ENCODE peak calls at places on chromosomes 3 and 15, in eight cellular contexts. P, M, L, Z, G, O, D and N are unnamed samples.

GRCh38 chr15:78407889-78408640 is 30.0 kb upstream of the IREB2 start:
- DNase-seq in P (no peak), M (no peak), L (peak), Z (no peak), G (no peak), O (no peak), D (no peak), N (peak)

GRCh38 chr3:73498764-73499622 is 125.7 kb downstream of the PDZRN3 start:
- DNase-seq in P (no peak), M (no peak), L (peak), Z (no peak), G (no peak), O (no peak), D (no peak), N (no peak)

GRCh38 chr3:156606729-156607128 is 51.8 kb upstream of the SSR3 start:
- DNase-seq in P (no peak), M (no peak), L (no peak), Z (no peak), G (no peak), O (no peak), D (no peak), N (no peak)

GRCh38 chr3:36700537-36701248 is 63.7 kb downstream of the DCLK3 start:
- DNase-seq in P (peak), M (peak), L (peak), Z (peak), G (no peak), O (peak), D (peak), N (no peak)

GRCh38 chr3:139944256-139944910 is 9.4 kb downstream of the CLSTN2 start:
- DNase-seq in P (no peak), M (no peak), L (no peak), Z (no peak), G (no peak), O (no peak), D (no peak), N (no peak)

GRCh38 chr15:99100245-99101173 is 4.4 kb upstream of the SYNM start:
- DNase-seq in P (peak), M (no peak), L (peak), Z (peak), G (peak), O (no peak), D (peak), N (no peak)

GRCh38 chr3:16767006-16767405 is 117.7 kb upstream of the PLCL2 start:
- DNase-seq in P (no peak), M (no peak), L (no peak), Z (no peak), G (no peak), O (no peak), D (peak), N (no peak)

GRCh38 chr15:43939070-43939469 is 112.3 kb downstream of the WDR76 start:
- DNase-seq in P (no peak), M (peak), L (no peak), Z (no peak), G (no peak), O (no peak), D (no peak), N (no peak)

GRCh38 chr3:133301731-133302130 is 98.1 kb upstream of the BFSP2 start:
- DNase-seq in P (no peak), M (peak), L (no peak), Z (no peak), G (no peak), O (no peak), D (no peak), N (no peak)

GRCh38 chr15:66858423-66859207 is 156.6 kb downstream of the SMAD6 start:
- DNase-seq in P (no peak), M (no peak), L (no peak), Z (no peak), G (peak), O (no peak), D (peak), N (no peak)

GRCh38 chr15:27396997-27397396 is 426.0 kb downstream of the GABRG3 start:
- DNase-seq in P (no peak), M (no peak), L (no peak), Z (no peak), G (no peak), O (no peak), D (no peak), N (no peak)

GRCh38 chr3:64321747-64322146 is 96.5 kb upstream of the PRICKLE2 start:
- DNase-seq in P (no peak), M (no peak), L (peak), Z (no peak), G (no peak), O (no peak), D (peak), N (peak)

GRCh38 chr3:29552036-29552435 is 271.2 kb downstream of the RBMS3 start:
- DNase-seq in P (no peak), M (no peak), L (no peak), Z (no peak), G (no peak), O (no peak), D (no peak), N (no peak)

GRCh38 chr3:166471074-166471753 is 634.0 kb upstream of the BCHE start:
- DNase-seq in P (no peak), M (no peak), L (no peak), Z (no peak), G (no peak), O (no peak), D (no peak), N (no peak)

GRCh38 chr15:39890640-39891039 is 29.4 kb downstream of the GPR176 start:
- DNase-seq in P (no peak), M (no peak), L (no peak), Z (no peak), G (no peak), O (no peak), D (no peak), N (no peak)

GRCh38 chr15:85771781-85772445 is 22.8 kb downstream of the KLHL25 start:
- DNase-seq in P (peak), M (no peak), L (no peak), Z (peak), G (no peak), O (peak), D (no peak), N (no peak)

GRCh38 chr3:59320080-59320479 is 270.3 kb upstream of the CFAP20DC start:
- DNase-seq in P (no peak), M (no peak), L (no peak), Z (no peak), G (no peak), O (no peak), D (no peak), N (no peak)

GRCh38 chr3:27133062-27133461 is 236.1 kb downstream of the NEK10 start:
- DNase-seq in P (no peak), M (no peak), L (no peak), Z (no peak), G (no peak), O (no peak), D (no peak), N (no peak)
- H3K27ac ChIP-seq in P (no peak), M (no peak), L (no peak), Z (no peak), G (no peak), O (no peak), D (no peak), N (peak)

DNA sequence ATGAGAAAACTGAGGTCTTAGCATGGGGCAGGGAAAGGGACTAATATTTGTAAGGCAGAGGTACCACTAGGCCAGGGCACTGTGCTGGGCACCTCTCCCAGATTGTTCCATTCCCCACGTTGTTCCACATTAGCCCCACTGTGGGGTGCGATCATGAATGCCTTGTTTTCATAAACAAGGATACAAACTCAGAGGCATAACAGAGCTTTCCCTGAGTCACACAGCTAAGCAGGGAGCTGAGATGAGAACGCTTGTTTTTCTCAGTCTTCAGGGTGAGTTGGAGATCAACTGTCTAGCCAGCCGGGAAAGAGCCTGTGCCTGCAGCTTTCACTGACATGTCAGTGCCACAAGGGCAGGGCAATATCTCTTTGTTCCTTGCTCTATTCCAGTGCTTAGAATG is 47.9 kb upstream of the ITGA11 start:
- DNase-seq in P (no peak), M (no peak), L (no peak), Z (no peak), G (no peak), O (no peak), D (no peak), N (no peak)
- H3K27ac ChIP-seq in P (no peak), M (no peak), L (no peak), Z (peak), G (peak), O (peak), D (no peak), N (no peak)

GRCh38 chr3:187722206-187722612 is 19.9 kb upstream of the RTP2 start:
- DNase-seq in P (no peak), M (no peak), L (no peak), Z (no peak), G (no peak), O (no peak), D (peak), N (no peak)

GRCh38 chr3:187719628-187720336 is 17.4 kb upstream of the RTP2 start:
- DNase-seq in P (no peak), M (no peak), L (no peak), Z (no peak), G (no peak), O (no peak), D (no peak), N (no peak)

GRCh38 chr3:187718802-187719201 is 16.4 kb upstream of the RTP2 start:
- DNase-seq in P (no peak), M (no peak), L (no peak), Z (no peak), G (no peak), O (no peak), D (no peak), N (no peak)

GRCh38 chr3:187721055-187721454 is 18.7 kb upstream of the RTP2 start:
- DNase-seq in P (no peak), M (no peak), L (no peak), Z (no peak), G (no peak), O (no peak), D (no peak), N (no peak)

GRCh38 chr3:187720337-187720670 is 17.9 kb upstream of the RTP2 start:
- DNase-seq in P (no peak), M (no peak), L (no peak), Z (no peak), G (no peak), O (no peak), D (no peak), N (no peak)
- H3K27ac ChIP-seq in P (no peak), M (no peak), L (no peak), Z (no peak), G (no peak), O (peak), D (no peak), N (no peak)

DNA sequence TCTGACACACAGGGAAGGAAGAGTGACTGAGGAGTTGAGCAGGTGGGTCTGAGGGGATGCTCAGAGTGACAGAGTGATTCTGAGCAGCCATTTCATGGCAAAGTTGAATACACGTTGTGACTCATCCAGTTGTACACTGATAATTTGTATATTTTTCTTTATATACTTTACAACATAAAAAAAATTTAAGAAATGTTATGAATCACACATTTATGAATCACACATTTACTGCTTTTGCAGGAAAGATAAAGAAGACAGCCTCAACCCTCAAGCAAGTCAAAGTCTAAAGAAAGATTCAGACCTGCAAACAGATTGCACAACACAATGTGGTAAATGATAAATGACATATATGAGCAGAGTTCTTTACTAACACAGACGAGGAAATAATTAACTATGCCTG is 21.0 kb upstream of the CHMP2B start:
- DNase-seq in P (no peak), M (no peak), L (peak), Z (no peak), G (no peak), O (no peak), D (no peak), N (peak)
- H3K27ac ChIP-seq in P (no peak), M (no peak), L (no peak), Z (no peak), G (no peak), O (no peak), D (no peak), N (peak)

GRCh38 chr3:24128195-24129005 is 183.3 kb downstream of the NR1D2 start:
- DNase-seq in P (no peak), M (no peak), L (peak), Z (no peak), G (no peak), O (no peak), D (no peak), N (peak)
- H3K27ac ChIP-seq in P (no peak), M (no peak), L (no peak), Z (peak), G (peak), O (no peak), D (no peak), N (peak)

GRCh38 chr3:114363554-114364202 is 69.8 kb downstream of the TIGIT start:
- DNase-seq in P (no peak), M (no peak), L (peak), Z (no peak), G (no peak), O (no peak), D (no peak), N (peak)
- H3K27ac ChIP-seq in P (no peak), M (no peak), L (peak), Z (no peak), G (peak), O (no peak), D (no peak), N (peak)

GRCh38 chr3:40312661-40313226 is 3.2 kb downstream of the EIF1B start:
- DNase-seq in P (no peak), M (no peak), L (no peak), Z (no peak), G (no peak), O (no peak), D (no peak), N (no peak)

GRCh38 chr3:40309925-40310635 is 573 bp downstream of the EIF1B start:
- DNase-seq in P (peak), M (peak), L (peak), Z (peak), G (peak), O (peak), D (no peak), N (no peak)

GRCh38 chr3:40317061-40317676 is 7.7 kb downstream of the EIF1B start:
- DNase-seq in P (peak), M (peak), L (peak), Z (no peak), G (no peak), O (no peak), D (no peak), N (peak)

GRCh38 chr3:40310690-40311089 is 1.2 kb downstream of the EIF1B start:
- DNase-seq in P (no peak), M (no peak), L (no peak), Z (no peak), G (no peak), O (no peak), D (no peak), N (no peak)

DNA sequence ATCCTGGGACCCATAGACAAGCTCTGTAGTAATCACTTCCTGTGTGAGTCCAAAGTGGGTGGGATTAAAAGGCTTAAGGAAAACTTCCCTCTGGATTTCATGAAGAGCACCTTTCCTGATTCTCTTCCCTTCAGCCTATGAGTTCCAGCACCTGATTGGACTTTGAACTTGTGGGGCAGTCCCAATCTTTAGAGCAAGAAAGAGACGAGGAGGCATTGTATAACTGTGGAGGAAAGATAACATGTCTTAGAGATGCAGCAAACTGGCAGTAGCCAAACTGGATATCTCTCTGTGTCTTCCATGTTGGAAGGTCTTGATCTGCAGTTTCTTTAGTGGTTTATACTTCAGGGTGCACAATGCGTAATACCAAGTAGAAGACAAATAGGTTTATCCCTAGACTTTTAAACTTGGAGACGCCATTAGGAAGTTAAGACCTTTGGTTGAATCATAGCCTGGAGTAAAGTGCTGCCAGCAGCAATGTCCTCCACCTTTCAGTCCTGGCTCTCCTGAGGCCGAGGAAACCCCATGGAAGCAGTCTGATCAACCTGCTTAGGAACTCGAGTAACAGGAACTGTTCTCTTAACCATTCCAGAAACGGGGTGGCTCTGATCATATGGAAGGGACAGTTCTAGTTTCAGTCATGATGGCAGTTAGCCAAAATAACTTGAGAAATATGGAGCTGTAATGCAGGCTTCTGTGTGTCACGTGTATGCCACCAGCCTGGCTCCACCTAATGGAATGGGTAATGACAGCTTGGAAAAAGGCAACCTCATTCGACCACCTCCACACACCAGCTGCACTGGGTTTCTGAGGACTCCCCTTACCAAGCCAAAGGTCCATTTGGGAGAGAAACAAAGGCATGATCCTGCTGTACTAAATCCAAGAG is 4.7 kb downstream of the EIF1B start:
- DNase-seq in P (no peak), M (no peak), L (no peak), Z (no peak), G (no peak), O (no peak), D (no peak), N (no peak)
- H3K27ac ChIP-seq in P (no peak), M (no peak), L (no peak), Z (peak), G (peak), O (peak), D (no peak), N (no peak)

GRCh38 chr3:56758539-56758981 is 43.2 kb downstream of the ARHGEF3 start:
- DNase-seq in P (no peak), M (no peak), L (peak), Z (no peak), G (no peak), O (peak), D (no peak), N (peak)
- H3K27ac ChIP-seq in P (no peak), M (no peak), L (peak), Z (no peak), G (peak), O (peak), D (no peak), N (peak)

GRCh38 chr3:13544293-13544831 is 4.6 kb upstream of the FBLN2 start:
- DNase-seq in P (no peak), M (no peak), L (peak), Z (no peak), G (no peak), O (no peak), D (peak), N (peak)
- H3K27ac ChIP-seq in P (no peak), M (no peak), L (no peak), Z (peak), G (peak), O (peak), D (no peak), N (no peak)

DNA sequence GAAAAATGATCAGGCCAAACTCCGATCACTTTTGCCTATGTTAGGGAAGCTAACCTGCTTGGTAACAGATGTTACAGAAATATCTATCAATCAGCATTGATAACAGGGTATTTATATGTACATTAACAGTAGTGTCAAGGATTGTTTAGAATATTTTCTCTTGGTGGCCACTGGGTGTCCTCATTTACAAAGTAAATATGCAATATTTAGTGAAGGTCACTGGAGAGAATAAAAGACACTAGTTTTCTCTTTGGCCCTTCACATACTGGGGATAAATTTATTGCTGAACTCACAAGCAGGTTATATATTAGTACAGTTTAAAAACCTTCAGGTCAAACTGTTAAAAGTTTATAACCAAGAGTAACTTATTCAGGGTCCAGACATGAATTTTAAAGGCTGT is 69.0 kb downstream of the TIGIT start:
- DNase-seq in P (no peak), M (peak), L (peak), Z (no peak), G (no peak), O (no peak), D (no peak), N (no peak)
- H3K27ac ChIP-seq in P (no peak), M (no peak), L (no peak), Z (no peak), G (no peak), O (no peak), D (no peak), N (no peak)